ENCODE peak calls at places on chromosome 16, in five cellular contexts. P, O, L, Z and Q are unnamed samples.

GRCh38 chr16:19522369-19523159 is 666 bp upstream of the GDE1 start:
- DNase-seq in P (no peak), O (no peak), L (no peak), Z (no peak), Q (no peak)

GRCh38 chr16:50711862-50712567 is 18.6 kb downstream of the NOD2 start:
- DNase-seq in P (no peak), O (no peak), L (no peak), Z (no peak), Q (no peak)

GRCh38 chr16:57007050-57007449 is 17.7 kb downstream of the NLRC5 start:
- DNase-seq in P (no peak), O (no peak), L (no peak), Z (no peak), Q (no peak)

GRCh38 chr16:78224342-78224741 is 124.9 kb downstream of the WWOX start:
- DNase-seq in P (no peak), O (no peak), L (no peak), Z (no peak), Q (no peak)

GRCh38 chr16:4261557-4262172 is 11.2 kb downstream of the TFAP4 start:
- DNase-seq in P (no peak), O (peak), L (no peak), Z (no peak), Q (peak)

GRCh38 chr16:56401482-56401881 is 23.9 kb downstream of the AMFR start:
- DNase-seq in P (no peak), O (no peak), L (no peak), Z (no peak), Q (no peak)

GRCh38 chr16:49556252-49557069 is 182.9 kb downstream of the C16orf78 start:
- DNase-seq in P (no peak), O (peak), L (no peak), Z (no peak), Q (no peak)

GRCh38 chr16:81885976-81886586 is 107.0 kb downstream of the PLCG2 start:
- DNase-seq in P (no peak), O (peak), L (no peak), Z (no peak), Q (no peak)

GRCh38 chr16:11090947-11091785 is 146.8 kb downstream of the CLEC16A start:
- DNase-seq in P (no peak), O (no peak), L (no peak), Z (no peak), Q (no peak)

GRCh38 chr16:84286568-84287220 is 8.0 kb upstream of the WFDC1 start:
- DNase-seq in P (no peak), O (no peak), L (peak), Z (no peak), Q (no peak)

GRCh38 chr16:3027983-3028715 is 4.3 kb downstream of the THOC6 start:
- DNase-seq in P (no peak), O (peak), L (peak), Z (no peak), Q (peak)

GRCh38 chr16:31003744-31004143 is 6.7 kb downstream of the STX1B start:
- DNase-seq in P (no peak), O (no peak), L (no peak), Z (no peak), Q (no peak)

GRCh38 chr16:84851192-84852127 is 31.7 kb downstream of the CRISPLD2 start:
- DNase-seq in P (peak), O (peak), L (no peak), Z (peak), Q (no peak)

GRCh38 chr16:29745126-29745852 is 501 bp downstream of the C16orf54 start:
- DNase-seq in P (no peak), O (no peak), L (no peak), Z (no peak), Q (no peak)

GRCh38 chr16:49602201-49603041 is 228.8 kb downstream of the C16orf78 start:
- DNase-seq in P (no peak), O (no peak), L (no peak), Z (no peak), Q (peak)

DNA sequence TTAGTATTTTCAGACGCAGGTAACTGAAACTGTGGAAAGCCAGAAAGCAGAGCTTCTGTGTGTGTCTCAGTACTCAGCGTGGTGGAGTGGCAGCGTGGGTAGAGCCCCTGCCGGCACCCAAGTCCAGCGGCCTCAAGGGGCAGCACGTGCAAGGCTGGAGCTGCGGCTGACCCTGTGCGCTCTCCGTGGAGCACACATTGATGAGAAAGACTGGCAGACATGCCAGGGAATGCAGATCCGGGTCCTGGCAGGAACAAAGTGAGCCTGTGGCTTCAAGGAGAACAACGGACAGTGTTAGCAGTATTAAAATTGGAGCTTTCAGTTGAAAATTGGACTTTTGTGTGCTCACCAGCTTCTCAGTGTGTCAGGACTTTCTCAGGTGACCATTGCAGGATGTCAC is 23.3 kb downstream of the ZC3H18 start:
- DNase-seq in P (no peak), O (no peak), L (no peak), Z (no peak), Q (no peak)
- TF ChIP-seq CTCF in P (no peak), O (peak), L (no peak), Z (no peak), Q (no peak)

DNA sequence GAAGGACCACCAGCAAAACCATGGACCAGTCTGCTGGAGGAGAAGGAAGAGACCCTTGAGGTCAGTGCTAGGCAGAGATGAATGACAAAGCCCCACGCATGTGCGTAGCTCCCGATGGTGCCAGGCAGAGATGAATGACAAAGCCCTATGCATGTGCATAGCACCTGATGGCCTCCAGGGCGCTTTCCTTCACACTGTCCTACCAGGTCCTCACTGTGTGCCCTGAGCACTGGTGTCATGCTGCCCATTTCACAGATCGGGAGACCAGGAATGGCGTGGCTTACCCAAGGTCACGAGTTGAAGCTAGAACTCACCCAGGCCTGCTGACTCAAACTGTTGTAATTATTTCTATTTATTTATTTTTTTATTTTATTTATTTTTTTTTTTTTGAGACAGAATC is 149.6 kb downstream of the KATNIP start:
- DNase-seq in P (no peak), O (no peak), L (no peak), Z (no peak), Q (no peak)
- TF ChIP-seq CTCF in P (no peak), O (no peak), L (no peak), Z (no peak), Q (no peak)

GRCh38 chr16:24906199-24906808 is 60.5 kb downstream of the SLC5A11 start:
- DNase-seq in P (no peak), O (peak), L (no peak), Z (no peak), Q (no peak)
- TF ChIP-seq CTCF in P (peak), O (peak), L (no peak), Z (peak), Q (peak)

GRCh38 chr16:55120408-55120807 is 189.7 kb downstream of the IRX5 start:
- DNase-seq in P (peak), O (no peak), L (no peak), Z (no peak), Q (no peak)

GRCh38 chr16:55115506-55115905 is 184.8 kb downstream of the IRX5 start:
- DNase-seq in P (no peak), O (no peak), L (no peak), Z (no peak), Q (no peak)

GRCh38 chr16:55116165-55116894 is 185.7 kb downstream of the IRX5 start:
- DNase-seq in P (peak), O (peak), L (no peak), Z (peak), Q (no peak)

GRCh38 chr16:55123652-55124051 is 193.0 kb downstream of the IRX5 start:
- DNase-seq in P (no peak), O (no peak), L (no peak), Z (no peak), Q (no peak)

DNA sequence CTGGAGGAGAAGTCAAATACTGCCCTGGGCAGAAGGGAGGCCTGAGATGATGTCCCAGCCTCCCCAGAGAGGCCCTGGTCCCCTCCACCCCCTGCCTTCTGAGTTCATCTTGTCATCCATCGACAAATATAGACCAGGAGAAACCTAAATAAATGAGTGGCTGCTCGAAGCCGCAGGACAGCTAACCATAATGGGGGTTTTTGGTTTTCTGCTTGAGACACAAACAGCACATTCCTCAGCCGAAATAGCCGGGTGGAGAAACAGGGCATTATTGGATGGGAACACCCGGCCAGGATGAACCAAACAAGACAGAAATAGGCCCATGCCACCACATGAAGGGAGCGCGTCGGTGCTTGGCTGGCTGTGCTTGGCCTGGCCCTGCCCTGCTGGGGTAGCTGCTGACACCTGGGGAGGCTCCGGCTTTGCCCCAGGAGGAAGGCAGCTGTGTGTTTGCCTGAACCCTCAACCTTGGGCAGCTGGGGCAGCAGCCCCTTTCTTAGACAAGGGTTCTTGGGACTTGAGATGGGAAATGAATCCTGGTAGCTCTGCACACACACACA is 188.1 kb downstream of the IRX5 start:
- DNase-seq in P (no peak), O (no peak), L (no peak), Z (no peak), Q (no peak)
- TF ChIP-seq CTCF in P (no peak), O (no peak), L (no peak), Z (no peak), Q (no peak)

GRCh38 chr16:79869304-79870015 is 268.9 kb upstream of the MAF start:
- DNase-seq in P (no peak), O (no peak), L (no peak), Z (no peak), Q (no peak)

GRCh38 chr16:79865918-79866317 is 265.4 kb upstream of the MAF start:
- DNase-seq in P (no peak), O (no peak), L (no peak), Z (no peak), Q (no peak)

GRCh38 chr16:79864781-79865391 is 264.3 kb upstream of the MAF start:
- DNase-seq in P (no peak), O (no peak), L (no peak), Z (no peak), Q (no peak)

GRCh38 chr16:79868841-79869240 is 268.3 kb upstream of the MAF start:
- DNase-seq in P (no peak), O (no peak), L (no peak), Z (no peak), Q (no peak)

DNA sequence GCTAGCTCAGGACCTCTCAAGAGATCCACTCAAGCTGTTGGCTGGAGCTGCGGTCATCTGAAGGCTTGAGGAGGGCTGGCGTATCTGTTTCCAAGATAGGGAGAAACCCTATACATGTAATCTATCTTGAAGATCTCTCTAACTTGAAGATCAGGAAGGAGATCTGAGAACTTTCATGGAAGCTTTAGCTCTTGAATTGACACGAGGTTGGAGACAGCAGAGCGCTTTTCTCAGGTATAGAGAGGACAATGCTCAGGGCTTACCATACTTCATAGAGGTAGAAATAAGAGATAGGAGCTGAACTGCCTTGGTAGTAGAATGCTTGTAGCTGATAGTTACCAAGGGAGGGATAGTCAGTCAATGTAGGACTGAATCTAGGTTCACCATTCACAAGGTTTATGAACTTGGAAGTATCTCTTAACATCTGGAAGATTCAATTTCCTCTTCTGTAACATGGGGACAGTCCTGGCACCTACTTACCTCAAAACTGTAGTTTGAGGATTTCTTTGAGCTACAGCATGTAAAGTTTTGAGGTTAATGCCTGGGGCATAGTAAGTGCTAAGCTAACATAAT is 267.0 kb upstream of the MAF start:
- DNase-seq in P (no peak), O (no peak), L (no peak), Z (no peak), Q (no peak)
- TF ChIP-seq CTCF in P (no peak), O (no peak), L (no peak), Z (no peak), Q (no peak)